ENCODE peak calls at places on chromosomes 5 and 9, in six cellular contexts. One of them, this sample, is unnamed.

GRCh38 chr9:27247756-27248155 is 49.2 kb downstream of the EQTN start:
- DNase-seq in NB4: peak; percentile 67
- DNase-seq in stimulated activated CD4-positive, alpha-beta T cell treated with anti-CD3 and anti-CD28 coated beads, Interleukin-1b, Interleukin-23, amount 100 ng/mL, for 4 hours: no peak
- DNase-seq in astrocyte: peak; percentile 50
- DNase-seq in kidney tubule cell: peak; percentile 50
- DNase-seq in activated CD4-positive, alpha-beta T cell treated with anti-CD3 and anti-CD28 coated beads, Interleukin-2, amount 50 U/mL, for 1 hour: no peak
- DNase-seq in this sample: peak; percentile 35

GRCh38 chr5:103690676-103691075 is 128.1 kb upstream of the NUDT12 start:
- DNase-seq in stimulated activated CD4-positive, alpha-beta T cell treated with anti-CD3 and anti-CD28 coated beads, Interleukin-1b, Interleukin-23, amount 100 ng/mL, for 4 hours: no peak
- DNase-seq in activated CD4-positive, alpha-beta T cell treated with anti-CD3 and anti-CD28 coated beads, Interleukin-2, amount 50 U/mL, for 1 hour: no peak
- DNase-seq in NB4: no peak
- DNase-seq in astrocyte: no peak
- DNase-seq in kidney tubule cell: no peak
- DNase-seq in this sample: no peak

GRCh38 chr9:71647094-71647591 is 121.2 kb downstream of the CEMIP2 start:
- DNase-seq in NB4: peak; percentile 61
- DNase-seq in stimulated activated CD4-positive, alpha-beta T cell treated with anti-CD3 and anti-CD28 coated beads, Interleukin-1b, Interleukin-23, amount 100 ng/mL, for 4 hours: no peak
- DNase-seq in activated CD4-positive, alpha-beta T cell treated with anti-CD3 and anti-CD28 coated beads, Interleukin-2, amount 50 U/mL, for 1 hour: no peak
- DNase-seq in kidney tubule cell: peak; percentile 69
- DNase-seq in astrocyte: peak; percentile 87
- DNase-seq in this sample: no peak

GRCh38 chr5:10542151-10542550 is 21.7 kb upstream of the ANKRD33B start:
- DNase-seq in stimulated activated CD4-positive, alpha-beta T cell treated with anti-CD3 and anti-CD28 coated beads, Interleukin-1b, Interleukin-23, amount 100 ng/mL, for 4 hours: no peak
- DNase-seq in NB4: no peak
- DNase-seq in astrocyte: no peak
- DNase-seq in activated CD4-positive, alpha-beta T cell treated with anti-CD3 and anti-CD28 coated beads, Interleukin-2, amount 50 U/mL, for 1 hour: no peak
- DNase-seq in kidney tubule cell: no peak
- DNase-seq in this sample: no peak

GRCh38 chr5:16453609-16454008 is 12.0 kb downstream of the ZNF622 start:
- DNase-seq in astrocyte: no peak
- DNase-seq in activated CD4-positive, alpha-beta T cell treated with anti-CD3 and anti-CD28 coated beads, Interleukin-2, amount 50 U/mL, for 1 hour: no peak
- DNase-seq in NB4: no peak
- DNase-seq in kidney tubule cell: no peak
- DNase-seq in stimulated activated CD4-positive, alpha-beta T cell treated with anti-CD3 and anti-CD28 coated beads, Interleukin-1b, Interleukin-23, amount 100 ng/mL, for 4 hours: no peak
- DNase-seq in this sample: no peak

GRCh38 chr9:36597412-36598178 is 24.9 kb downstream of the MELK start:
- DNase-seq in activated CD4-positive, alpha-beta T cell treated with anti-CD3 and anti-CD28 coated beads, Interleukin-2, amount 50 U/mL, for 1 hour: no peak
- DNase-seq in NB4: peak; percentile 29
- DNase-seq in stimulated activated CD4-positive, alpha-beta T cell treated with anti-CD3 and anti-CD28 coated beads, Interleukin-1b, Interleukin-23, amount 100 ng/mL, for 4 hours: no peak
- DNase-seq in astrocyte: peak; percentile 52
- DNase-seq in kidney tubule cell: peak; percentile 55
- DNase-seq in this sample: no peak

GRCh38 chr5:15105799-15106393 is 234.3 kb upstream of the ANKH start:
- DNase-seq in kidney tubule cell: peak; percentile 56
- DNase-seq in stimulated activated CD4-positive, alpha-beta T cell treated with anti-CD3 and anti-CD28 coated beads, Interleukin-1b, Interleukin-23, amount 100 ng/mL, for 4 hours: peak; percentile 3
- DNase-seq in NB4: peak; percentile 70
- DNase-seq in astrocyte: peak; percentile 19
- DNase-seq in activated CD4-positive, alpha-beta T cell treated with anti-CD3 and anti-CD28 coated beads, Interleukin-2, amount 50 U/mL, for 1 hour: peak; percentile 11
- DNase-seq in this sample: peak; percentile 67

GRCh38 chr9:127977877-127978647 is 2.7 kb downstream of the EEIG1 start:
- DNase-seq in astrocyte: peak; percentile 80
- DNase-seq in kidney tubule cell: peak; percentile 63
- DNase-seq in stimulated activated CD4-positive, alpha-beta T cell treated with anti-CD3 and anti-CD28 coated beads, Interleukin-1b, Interleukin-23, amount 100 ng/mL, for 4 hours: no peak
- DNase-seq in NB4: peak; percentile 38
- DNase-seq in activated CD4-positive, alpha-beta T cell treated with anti-CD3 and anti-CD28 coated beads, Interleukin-2, amount 50 U/mL, for 1 hour: no peak
- DNase-seq in this sample: no peak

GRCh38 chr5:4116834-4117233 is 521.2 kb downstream of the IRX1 start:
- DNase-seq in activated CD4-positive, alpha-beta T cell treated with anti-CD3 and anti-CD28 coated beads, Interleukin-2, amount 50 U/mL, for 1 hour: no peak
- DNase-seq in NB4: peak; percentile 29
- DNase-seq in stimulated activated CD4-positive, alpha-beta T cell treated with anti-CD3 and anti-CD28 coated beads, Interleukin-1b, Interleukin-23, amount 100 ng/mL, for 4 hours: no peak
- DNase-seq in kidney tubule cell: no peak
- DNase-seq in astrocyte: peak; percentile 47
- DNase-seq in this sample: no peak

GRCh38 chr9:124869466-124869985 is 7.6 kb downstream of the ARPC5L start:
- DNase-seq in astrocyte: no peak
- DNase-seq in NB4: peak; percentile 57
- DNase-seq in kidney tubule cell: peak; percentile 41
- DNase-seq in activated CD4-positive, alpha-beta T cell treated with anti-CD3 and anti-CD28 coated beads, Interleukin-2, amount 50 U/mL, for 1 hour: peak; percentile 40
- DNase-seq in stimulated activated CD4-positive, alpha-beta T cell treated with anti-CD3 and anti-CD28 coated beads, Interleukin-1b, Interleukin-23, amount 100 ng/mL, for 4 hours: no peak
- DNase-seq in this sample: no peak

GRCh38 chr9:136530472-136531089 is 15.3 kb downstream of the NOTCH1 start:
- DNase-seq in kidney tubule cell: no peak
- DNase-seq in activated CD4-positive, alpha-beta T cell treated with anti-CD3 and anti-CD28 coated beads, Interleukin-2, amount 50 U/mL, for 1 hour: no peak
- DNase-seq in astrocyte: no peak
- DNase-seq in NB4: no peak
- DNase-seq in stimulated activated CD4-positive, alpha-beta T cell treated with anti-CD3 and anti-CD28 coated beads, Interleukin-1b, Interleukin-23, amount 100 ng/mL, for 4 hours: no peak
- DNase-seq in this sample: no peak

GRCh38 chr5:78320461-78320860 is 26.0 kb upstream of the AP3B1 start:
- DNase-seq in kidney tubule cell: peak; percentile 18
- DNase-seq in stimulated activated CD4-positive, alpha-beta T cell treated with anti-CD3 and anti-CD28 coated beads, Interleukin-1b, Interleukin-23, amount 100 ng/mL, for 4 hours: no peak
- DNase-seq in NB4: peak; percentile 48
- DNase-seq in astrocyte: peak; percentile 22
- DNase-seq in activated CD4-positive, alpha-beta T cell treated with anti-CD3 and anti-CD28 coated beads, Interleukin-2, amount 50 U/mL, for 1 hour: no peak
- DNase-seq in this sample: peak; percentile 18

GRCh38 chr5:14108170-14108996 is 34.8 kb upstream of the TRIO start:
- DNase-seq in stimulated activated CD4-positive, alpha-beta T cell treated with anti-CD3 and anti-CD28 coated beads, Interleukin-1b, Interleukin-23, amount 100 ng/mL, for 4 hours: no peak
- DNase-seq in NB4: peak; percentile 72
- DNase-seq in astrocyte: peak; percentile 69
- DNase-seq in kidney tubule cell: peak; percentile 87
- DNase-seq in activated CD4-positive, alpha-beta T cell treated with anti-CD3 and anti-CD28 coated beads, Interleukin-2, amount 50 U/mL, for 1 hour: no peak
- DNase-seq in this sample: peak; percentile 71

GRCh38 chr5:56480305-56481146 is 247.4 kb upstream of the ANKRD55 start:
- DNase-seq in activated CD4-positive, alpha-beta T cell treated with anti-CD3 and anti-CD28 coated beads, Interleukin-2, amount 50 U/mL, for 1 hour: peak; percentile 38
- DNase-seq in astrocyte: peak; percentile 67
- DNase-seq in stimulated activated CD4-positive, alpha-beta T cell treated with anti-CD3 and anti-CD28 coated beads, Interleukin-1b, Interleukin-23, amount 100 ng/mL, for 4 hours: no peak
- DNase-seq in kidney tubule cell: peak; percentile 56
- DNase-seq in NB4: peak; percentile 20
- DNase-seq in this sample: peak; percentile 57

GRCh38 chr5:140630296-140630695 is 2.7 kb downstream of the CD14 start:
- DNase-seq in astrocyte: no peak
- DNase-seq in activated CD4-positive, alpha-beta T cell treated with anti-CD3 and anti-CD28 coated beads, Interleukin-2, amount 50 U/mL, for 1 hour: no peak
- DNase-seq in stimulated activated CD4-positive, alpha-beta T cell treated with anti-CD3 and anti-CD28 coated beads, Interleukin-1b, Interleukin-23, amount 100 ng/mL, for 4 hours: no peak
- DNase-seq in kidney tubule cell: peak; percentile 31
- DNase-seq in NB4: no peak
- DNase-seq in this sample: no peak

GRCh38 chr9:95305770-95306492 is 11.6 kb downstream of the FANCC start:
- DNase-seq in kidney tubule cell: peak; percentile 37
- DNase-seq in NB4: no peak
- DNase-seq in stimulated activated CD4-positive, alpha-beta T cell treated with anti-CD3 and anti-CD28 coated beads, Interleukin-1b, Interleukin-23, amount 100 ng/mL, for 4 hours: no peak
- DNase-seq in astrocyte: peak; percentile 36
- DNase-seq in activated CD4-positive, alpha-beta T cell treated with anti-CD3 and anti-CD28 coated beads, Interleukin-2, amount 50 U/mL, for 1 hour: no peak
- DNase-seq in this sample: no peak

GRCh38 chr5:151255621-151256286 is 2.8 kb downstream of the GM2A start:
- DNase-seq in kidney tubule cell: no peak
- DNase-seq in stimulated activated CD4-positive, alpha-beta T cell treated with anti-CD3 and anti-CD28 coated beads, Interleukin-1b, Interleukin-23, amount 100 ng/mL, for 4 hours: no peak
- DNase-seq in astrocyte: no peak
- DNase-seq in NB4: peak; percentile 64
- DNase-seq in activated CD4-positive, alpha-beta T cell treated with anti-CD3 and anti-CD28 coated beads, Interleukin-2, amount 50 U/mL, for 1 hour: no peak
- DNase-seq in this sample: peak; percentile 76

GRCh38 chr5:151040211-151040747 is 19.9 kb downstream of the GPX3 start:
- DNase-seq in kidney tubule cell: peak; percentile 92
- DNase-seq in stimulated activated CD4-positive, alpha-beta T cell treated with anti-CD3 and anti-CD28 coated beads, Interleukin-1b, Interleukin-23, amount 100 ng/mL, for 4 hours: no peak
- DNase-seq in astrocyte: no peak
- DNase-seq in NB4: no peak
- DNase-seq in activated CD4-positive, alpha-beta T cell treated with anti-CD3 and anti-CD28 coated beads, Interleukin-2, amount 50 U/mL, for 1 hour: no peak
- DNase-seq in this sample: no peak

GRCh38 chr5:131974622-131974955 is 29.1 kb upstream of the MEIKIN start:
- DNase-seq in kidney tubule cell: no peak
- DNase-seq in astrocyte: no peak
- DNase-seq in NB4: no peak
- DNase-seq in stimulated activated CD4-positive, alpha-beta T cell treated with anti-CD3 and anti-CD28 coated beads, Interleukin-1b, Interleukin-23, amount 100 ng/mL, for 4 hours: peak; percentile 5
- DNase-seq in activated CD4-positive, alpha-beta T cell treated with anti-CD3 and anti-CD28 coated beads, Interleukin-2, amount 50 U/mL, for 1 hour: no peak
- DNase-seq in this sample: no peak

GRCh38 chr9:93121316-93122241 is 12.5 kb downstream of the NINJ1 start:
- DNase-seq in activated CD4-positive, alpha-beta T cell treated with anti-CD3 and anti-CD28 coated beads, Interleukin-2, amount 50 U/mL, for 1 hour: no peak
- DNase-seq in kidney tubule cell: no peak
- DNase-seq in NB4: no peak
- DNase-seq in stimulated activated CD4-positive, alpha-beta T cell treated with anti-CD3 and anti-CD28 coated beads, Interleukin-1b, Interleukin-23, amount 100 ng/mL, for 4 hours: no peak
- DNase-seq in astrocyte: no peak
- DNase-seq in this sample: no peak

GRCh38 chr5:10354048-10354872 is 765 bp downstream of the MARCHF6 start:
- DNase-seq in kidney tubule cell: peak; percentile 44
- DNase-seq in astrocyte: peak; percentile 45
- DNase-seq in stimulated activated CD4-positive, alpha-beta T cell treated with anti-CD3 and anti-CD28 coated beads, Interleukin-1b, Interleukin-23, amount 100 ng/mL, for 4 hours: peak; percentile 31
- DNase-seq in activated CD4-positive, alpha-beta T cell treated with anti-CD3 and anti-CD28 coated beads, Interleukin-2, amount 50 U/mL, for 1 hour: peak; percentile 28
- DNase-seq in NB4: peak; percentile 77
- DNase-seq in this sample: peak; percentile 52

GRCh38 chr5:54484219-54484894 is 28.9 kb downstream of the HSPB3 start:
- DNase-seq in activated CD4-positive, alpha-beta T cell treated with anti-CD3 and anti-CD28 coated beads, Interleukin-2, amount 50 U/mL, for 1 hour: no peak
- DNase-seq in stimulated activated CD4-positive, alpha-beta T cell treated with anti-CD3 and anti-CD28 coated beads, Interleukin-1b, Interleukin-23, amount 100 ng/mL, for 4 hours: no peak
- DNase-seq in NB4: no peak
- DNase-seq in astrocyte: no peak
- DNase-seq in kidney tubule cell: no peak
- DNase-seq in this sample: no peak

GRCh38 chr5:142322747-142323479 is 1.9 kb downstream of the SPRY4 start:
- DNase-seq in astrocyte: peak; percentile 39
- DNase-seq in NB4: peak; percentile 79
- DNase-seq in activated CD4-positive, alpha-beta T cell treated with anti-CD3 and anti-CD28 coated beads, Interleukin-2, amount 50 U/mL, for 1 hour: no peak
- DNase-seq in stimulated activated CD4-positive, alpha-beta T cell treated with anti-CD3 and anti-CD28 coated beads, Interleukin-1b, Interleukin-23, amount 100 ng/mL, for 4 hours: no peak
- DNase-seq in kidney tubule cell: no peak
- DNase-seq in this sample: no peak